ENCODE peak calls at places on chromosomes 4 and X, in five cellular contexts. V, J, T, M and Q are unnamed samples.

GRCh38 chr4:101787917-101788316 is 2.6 kb upstream of the BANK1 start:
- DNase-seq in V (no peak), M (no peak), T (no peak), J (no peak), Q (no peak)

GRCh38 chr4:180394730-180395129 is 1848.5 kb upstream of the TENM3 start:
- DNase-seq in T (no peak), V (no peak), M (no peak), J (no peak), Q (no peak)

GRCh38 chr4:177511611-177512010 is 69.4 kb upstream of the AGA start:
- DNase-seq in J (no peak), T (no peak), M (no peak), V (no peak), Q (no peak)

GRCh38 chrX:37786666-37787337 is 6.9 kb downstream of the CYBB start:
- DNase-seq in T (peak), V (no peak), J (no peak), M (no peak), Q (no peak)

GRCh38 chr4:170348945-170349344 is 259.2 kb upstream of the AADAT start:
- DNase-seq in J (no peak), T (no peak), M (no peak), V (no peak), Q (no peak)

GRCh38 chr4:3307060-3307459 is 14.2 kb downstream of the RGS12 start:
- DNase-seq in V (no peak), T (no peak), J (no peak), M (no peak), Q (no peak)

GRCh38 chr4:10079256-10079655 is 37.3 kb downstream of the WDR1 start:
- DNase-seq in M (no peak), T (no peak), V (no peak), J (no peak), Q (no peak)

GRCh38 chr4:3074846-3075651 is 568 bp downstream of the HTT start:
- DNase-seq in J (peak), V (peak), M (peak), T (no peak), Q (peak)

GRCh38 chrX:68018248-68019203 is 414.8 kb downstream of the OPHN1 start:
- DNase-seq in J (peak), V (no peak), M (peak), T (no peak), Q (peak)

GRCh38 chr4:186104114-186104894 is at the start of gene FAM149A:
- DNase-seq in V (no peak), J (no peak), T (no peak), M (no peak), Q (peak)

GRCh38 chrX:155744534-155744933 is 131.8 kb upstream of the TMLHE start:
- DNase-seq in V (no peak), M (no peak), J (no peak), T (no peak), Q (no peak)

GRCh38 chr4:110196871-110197420 is 1.5 kb downstream of the ELOVL6 start:
- DNase-seq in J (peak), T (no peak), M (no peak), V (peak), Q (peak)

GRCh38 chrX:63585936-63586335 is 199.1 kb downstream of the ARHGEF9 start:
- DNase-seq in T (no peak), V (no peak), J (no peak), M (no peak), Q (no peak)

GRCh38 chr4:124806403-124806802 is 93.9 kb upstream of the ANKRD50 start:
- DNase-seq in V (peak), T (no peak), M (no peak), J (no peak), Q (no peak)

GRCh38 chr4:6161921-6162464 is 38.4 kb downstream of the JAKMIP1 start:
- DNase-seq in V (no peak), T (no peak), J (no peak), M (no peak), Q (no peak)

GRCh38 chrX:22081475-22082092 is 49.5 kb downstream of the PHEX start:
- DNase-seq in J (peak), M (peak), T (no peak), V (peak), Q (peak)
- TF ChIP-seq FOXM1 in J (no peak), M (no peak), T (no peak), V (no peak), Q (no peak)

DNA sequence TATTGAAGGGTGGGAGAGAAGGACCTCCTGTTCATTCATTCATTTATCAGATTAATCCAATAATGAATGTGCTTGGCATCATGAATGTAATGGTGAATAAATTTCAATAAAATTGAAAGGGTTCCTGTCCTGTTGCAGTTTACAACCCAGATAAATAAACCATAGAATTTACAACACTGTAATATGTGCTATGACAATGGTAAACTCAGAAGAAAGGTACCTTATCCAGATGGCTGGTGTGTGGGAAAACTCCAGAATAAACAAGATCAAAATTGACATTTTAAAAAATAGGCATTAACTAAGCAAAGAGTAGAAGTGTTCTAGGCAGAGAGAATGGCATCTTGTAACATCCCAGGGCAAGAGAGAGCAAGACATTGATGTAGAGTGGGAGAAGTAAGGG is 15.3 kb downstream of the ARL13A start:
- DNase-seq in V (no peak), M (no peak), T (no peak), J (no peak), Q (no peak)
- TF ChIP-seq FOXM1 in V (no peak), M (no peak), T (no peak), J (no peak), Q (no peak)

GRCh38 chrX:150896632-150897031 is 1.8 kb downstream of the CD99L2 start:
- DNase-seq in V (no peak), T (no peak), M (no peak), J (no peak), Q (no peak)

GRCh38 chrX:150893936-150894335 is 4.5 kb downstream of the CD99L2 start:
- DNase-seq in J (no peak), T (no peak), M (no peak), V (no peak), Q (no peak)

GRCh38 chrX:150899191-150899757 is 806 bp upstream of the CD99L2 start:
- DNase-seq in J (peak), T (no peak), V (peak), M (no peak), Q (peak)

GRCh38 chrX:150898343-150899190 is at the start of gene CD99L2:
- DNase-seq in M (peak), T (no peak), V (peak), J (peak), Q (peak)

DNA sequence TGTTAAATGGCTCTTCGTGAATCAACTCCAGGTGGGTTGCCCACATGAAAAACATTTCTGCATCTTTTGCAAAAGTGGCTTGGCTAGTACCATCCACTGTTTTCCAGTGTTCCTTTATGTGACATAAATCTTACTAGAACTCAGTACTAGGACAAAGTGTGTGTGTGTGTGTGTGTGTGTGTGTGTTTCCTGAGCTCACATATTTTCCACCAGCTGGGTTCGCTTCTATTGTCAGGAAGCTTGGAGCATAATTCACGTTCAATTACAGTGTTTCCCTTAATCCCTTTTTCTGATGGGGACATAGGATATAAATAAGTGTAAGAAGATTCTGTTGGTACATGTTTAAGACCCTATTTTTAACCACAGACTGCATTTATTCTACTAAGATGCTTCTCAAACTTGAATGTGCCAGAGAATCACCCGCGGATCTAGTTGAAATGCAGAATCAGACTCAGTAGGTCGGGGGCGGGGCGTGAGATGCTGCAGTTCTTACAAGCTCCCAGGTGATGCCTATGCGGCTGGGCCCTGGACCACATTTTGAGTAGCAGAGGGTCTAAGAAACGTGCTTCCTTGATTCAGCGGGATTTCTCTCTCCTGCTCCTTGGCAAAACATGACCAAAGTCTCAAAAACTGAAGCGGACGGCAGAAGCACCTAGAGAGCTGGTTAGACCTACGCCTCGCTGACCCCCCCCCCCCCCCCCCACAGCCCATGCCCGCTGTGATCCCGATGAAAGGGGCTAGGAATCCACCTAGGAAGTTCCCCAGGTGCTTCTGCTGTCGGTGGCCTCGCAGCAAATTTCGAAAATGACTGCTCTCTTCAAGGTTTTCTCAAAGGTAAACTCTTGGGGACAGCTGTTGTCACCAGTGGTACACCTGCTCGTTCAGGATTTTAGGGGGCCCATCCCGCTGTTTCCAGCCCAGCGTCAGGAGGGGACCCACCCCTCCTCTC is 823 bp downstream of the CD99L2 start:
- DNase-seq in M (no peak), T (no peak), V (no peak), J (peak), Q (no peak)
- TF ChIP-seq FOXM1 in M (no peak), T (no peak), V (no peak), J (no peak), Q (no peak)

GRCh38 chr4:175536852-175537453 is 275.1 kb downstream of the GPM6A start:
- DNase-seq in T (peak), J (peak), V (peak), M (peak), Q (peak)
- TF ChIP-seq FOXM1 in T (no peak), J (no peak), V (no peak), M (no peak), Q (no peak)